ENCODE peak calls at places on chromosome 21, in six cellular contexts. S is astrocyte of the cerebellum, A is brain microvascular endothelial cell, G is H4, W is NCI-H1417, N is mesothelial cell of epicardium. Z is an unnamed sample.

GRCh38 chr21:25179116-25179515 is 428.2 kb downstream of the MRPL39 start:
- DNase-seq in A (no peak), W (no peak), G (peak), N (no peak), S (peak), Z (no peak)

GRCh38 chr21:14991957-14992356 is 72.8 kb downstream of the NRIP1 start:
- DNase-seq in S (no peak), W (no peak), N (no peak), A (peak), G (peak), Z (no peak)

GRCh38 chr21:45440736-45441350 is 35.9 kb downstream of the COL18A1 start:
- DNase-seq in N (no peak), S (no peak), W (no peak), G (no peak), A (no peak), Z (no peak)

GRCh38 chr21:25708467-25709065 is 26.1 kb downstream of the ATP5PF start:
- DNase-seq in N (no peak), G (no peak), A (peak), S (peak), W (peak), Z (no peak)

GRCh38 chr21:21188513-21189188 is 190.4 kb downstream of the NCAM2 start:
- DNase-seq in W (no peak), S (peak), N (no peak), A (no peak), G (no peak), Z (peak)

GRCh38 chr21:44753357-44753756 is 42.0 kb upstream of the TSPEAR start:
- DNase-seq in S (no peak), W (no peak), G (no peak), N (peak), A (no peak), Z (no peak)

GRCh38 chr21:44982558-44983244 is 42.9 kb downstream of the SLX9 start:
- DNase-seq in S (no peak), W (no peak), A (peak), N (no peak), G (no peak), Z (no peak)

GRCh38 chr21:38813143-38813542 is 7.4 kb downstream of the ETS2 start:
- DNase-seq in S (no peak), N (no peak), G (no peak), W (no peak), A (no peak), Z (no peak)

GRCh38 chr21:36260030-36260787 is 59.8 kb upstream of the MORC3 start:
- DNase-seq in N (no peak), S (peak), G (peak), W (peak), A (peak), Z (peak)

GRCh38 chr21:42593007-42593814 is 60.2 kb upstream of the PDE9A start:
- DNase-seq in A (peak), G (peak), N (peak), W (peak), S (peak), Z (no peak)

GRCh38 chr21:46122758-46123683 is 25.1 kb downstream of the COL6A2 start:
- DNase-seq in W (no peak), G (no peak), N (peak), S (no peak), A (no peak), Z (no peak)

Z was measured in DMS79.